ENCODE peak calls at places on chromosome 7, in four cellular contexts. One of them, this sample, is unnamed.

GRCh38 chr7:129801882-129802281 is 150.9 kb downstream of the UBE2H start:
- ATAC-seq in mucosa of descending colon: peak
- ATAC-seq in lower lobe of right lung: no peak
- ATAC-seq in GM23338: peak
- ATAC-seq in this sample: no peak

GRCh38 chr7:96088579-96088978 is 233.3 kb downstream of the SLC25A13 start:
- ATAC-seq in mucosa of descending colon: no peak
- ATAC-seq in lower lobe of right lung: no peak
- ATAC-seq in GM23338: no peak
- ATAC-seq in this sample: no peak

GRCh38 chr7:98930921-98931320 is 52.6 kb downstream of the TRRAP start:
- ATAC-seq in mucosa of descending colon: peak
- ATAC-seq in lower lobe of right lung: no peak
- ATAC-seq in GM23338: no peak
- ATAC-seq in this sample: no peak

GRCh38 chr7:152145853-152146466 is 120.5 kb downstream of the GALNT11 start:
- ATAC-seq in mucosa of descending colon: peak
- ATAC-seq in lower lobe of right lung: peak
- ATAC-seq in GM23338: peak
- ATAC-seq in this sample: peak

GRCh38 chr7:135217645-135218509 is 6.6 kb upstream of the WDR91 start:
- ATAC-seq in mucosa of descending colon: peak
- ATAC-seq in lower lobe of right lung: peak
- ATAC-seq in GM23338: no peak
- ATAC-seq in this sample: no peak

GRCh38 chr7:144784943-144785342 is 50.9 kb downstream of the TPK1 start:
- ATAC-seq in mucosa of descending colon: no peak
- ATAC-seq in lower lobe of right lung: no peak
- ATAC-seq in GM23338: peak
- ATAC-seq in this sample: peak

GRCh38 chr7:124992881-124993562 is 63.4 kb upstream of the POT1 start:
- ATAC-seq in mucosa of descending colon: no peak
- ATAC-seq in lower lobe of right lung: no peak
- ATAC-seq in GM23338: no peak
- ATAC-seq in this sample: no peak

GRCh38 chr7:153529651-153530165 is 522.5 kb upstream of the DPP6 start:
- ATAC-seq in mucosa of descending colon: no peak
- ATAC-seq in lower lobe of right lung: no peak
- ATAC-seq in GM23338: no peak
- ATAC-seq in this sample: no peak

GRCh38 chr7:66190504-66190857 is 14.7 kb upstream of the TPST1 start:
- ATAC-seq in mucosa of descending colon: no peak
- ATAC-seq in lower lobe of right lung: no peak
- ATAC-seq in GM23338: no peak
- ATAC-seq in this sample: no peak

GRCh38 chr7:152158801-152159587 is 133.5 kb downstream of the GALNT11 start:
- ATAC-seq in mucosa of descending colon: peak
- ATAC-seq in lower lobe of right lung: no peak
- ATAC-seq in GM23338: no peak
- ATAC-seq in this sample: no peak

GRCh38 chr7:139914861-139915300 is 85.8 kb downstream of the TBXAS1 start:
- ATAC-seq in mucosa of descending colon: no peak
- ATAC-seq in lower lobe of right lung: no peak
- ATAC-seq in GM23338: no peak
- ATAC-seq in this sample: no peak

GRCh38 chr7:10237306-10237705 is 736.4 kb upstream of the PHF14 start:
- ATAC-seq in mucosa of descending colon: no peak
- ATAC-seq in lower lobe of right lung: no peak
- ATAC-seq in GM23338: no peak
- ATAC-seq in this sample: no peak

GRCh38 chr7:96479015-96479645 is 157.2 kb upstream of the SLC25A13 start:
- ATAC-seq in mucosa of descending colon: no peak
- ATAC-seq in lower lobe of right lung: no peak
- ATAC-seq in GM23338: no peak
- ATAC-seq in this sample: no peak

GRCh38 chr7:140885735-140886334 is 38.9 kb downstream of the BRAF start:
- ATAC-seq in mucosa of descending colon: no peak
- ATAC-seq in lower lobe of right lung: no peak
- ATAC-seq in GM23338: no peak
- ATAC-seq in this sample: no peak

GRCh38 chr7:30428586-30429530 is 49.7 kb downstream of the NOD1 start:
- ATAC-seq in mucosa of descending colon: peak
- ATAC-seq in lower lobe of right lung: no peak
- ATAC-seq in GM23338: no peak
- ATAC-seq in this sample: no peak

GRCh38 chr7:34191766-34192550 is 286.6 kb downstream of the BMPER start:
- ATAC-seq in mucosa of descending colon: no peak
- ATAC-seq in lower lobe of right lung: no peak
- ATAC-seq in GM23338: no peak
- ATAC-seq in this sample: no peak

GRCh38 chr7:32071466-32072091 is 1.4 kb upstream of the PDE1C start:
- ATAC-seq in mucosa of descending colon: no peak
- ATAC-seq in lower lobe of right lung: no peak
- ATAC-seq in GM23338: peak
- ATAC-seq in this sample: no peak
- H3K4me3 ChIP-seq in mucosa of descending colon: no peak
- H3K4me3 ChIP-seq in lower lobe of right lung: peak
- H3K4me3 ChIP-seq in GM23338: peak
- H3K4me3 ChIP-seq in this sample: peak

GRCh38 chr7:43076189-43076605 is 36.2 kb upstream of the HECW1 start:
- ATAC-seq in mucosa of descending colon: no peak
- ATAC-seq in lower lobe of right lung: no peak
- ATAC-seq in GM23338: no peak
- ATAC-seq in this sample: no peak
- H3K4me3 ChIP-seq in mucosa of descending colon: no peak
- H3K4me3 ChIP-seq in lower lobe of right lung: no peak
- H3K4me3 ChIP-seq in GM23338: no peak
- H3K4me3 ChIP-seq in this sample: no peak

GRCh38 chr7:71261066-71261465 is 129.1 kb downstream of the GALNT17 start:
- ATAC-seq in mucosa of descending colon: no peak
- ATAC-seq in lower lobe of right lung: no peak
- ATAC-seq in GM23338: no peak
- ATAC-seq in this sample: no peak

GRCh38 chr7:71251706-71252105 is 119.8 kb downstream of the GALNT17 start:
- ATAC-seq in mucosa of descending colon: no peak
- ATAC-seq in lower lobe of right lung: no peak
- ATAC-seq in GM23338: no peak
- ATAC-seq in this sample: no peak

GRCh38 chr7:71254751-71255150 is 122.8 kb downstream of the GALNT17 start:
- ATAC-seq in mucosa of descending colon: no peak
- ATAC-seq in lower lobe of right lung: no peak
- ATAC-seq in GM23338: no peak
- ATAC-seq in this sample: no peak

GRCh38 chr7:71255537-71256178 is 123.7 kb downstream of the GALNT17 start:
- ATAC-seq in mucosa of descending colon: no peak
- ATAC-seq in lower lobe of right lung: no peak
- ATAC-seq in GM23338: peak
- ATAC-seq in this sample: no peak
- H3K4me3 ChIP-seq in mucosa of descending colon: no peak
- H3K4me3 ChIP-seq in lower lobe of right lung: no peak
- H3K4me3 ChIP-seq in GM23338: no peak
- H3K4me3 ChIP-seq in this sample: no peak

GRCh38 chr7:1555813-1556540 is at the start of gene TMEM184A:
- ATAC-seq in mucosa of descending colon: peak
- ATAC-seq in lower lobe of right lung: peak
- ATAC-seq in GM23338: peak
- ATAC-seq in this sample: no peak
- H3K4me3 ChIP-seq in mucosa of descending colon: peak
- H3K4me3 ChIP-seq in lower lobe of right lung: peak
- H3K4me3 ChIP-seq in GM23338: no peak
- H3K4me3 ChIP-seq in this sample: no peak

DNA sequence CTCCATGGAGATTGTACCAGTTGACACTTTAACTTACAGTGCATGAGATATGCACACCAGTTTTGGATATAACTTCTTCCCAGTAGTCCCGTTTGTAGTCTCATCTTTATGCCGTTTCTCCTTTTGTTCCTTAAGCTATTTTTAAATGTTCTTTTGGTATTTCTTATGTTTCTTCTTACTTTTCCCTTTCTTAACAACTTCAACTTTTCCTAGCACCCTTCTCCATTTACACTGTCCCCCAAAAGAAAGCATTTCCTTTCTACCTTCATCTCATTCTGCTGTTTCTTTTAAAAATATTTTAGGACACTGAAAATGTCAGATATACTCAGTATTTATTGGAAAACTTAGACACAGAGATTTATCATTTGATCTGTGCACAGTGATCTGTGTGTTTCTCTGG is 1.5 kb downstream of the PSMC2 start:
- ATAC-seq in mucosa of descending colon: no peak
- ATAC-seq in lower lobe of right lung: no peak
- ATAC-seq in GM23338: no peak
- ATAC-seq in this sample: no peak
- H3K4me3 ChIP-seq in mucosa of descending colon: no peak
- H3K4me3 ChIP-seq in lower lobe of right lung: peak
- H3K4me3 ChIP-seq in GM23338: peak
- H3K4me3 ChIP-seq in this sample: peak

GRCh38 chr7:122301858-122302745 is 2.4 kb downstream of the FEZF1 start:
- ATAC-seq in mucosa of descending colon: peak
- ATAC-seq in lower lobe of right lung: no peak
- ATAC-seq in GM23338: no peak
- ATAC-seq in this sample: no peak

GRCh38 chr7:122299935-122300606 is 4.5 kb downstream of the FEZF1 start:
- ATAC-seq in mucosa of descending colon: no peak
- ATAC-seq in lower lobe of right lung: peak
- ATAC-seq in GM23338: peak
- ATAC-seq in this sample: peak

GRCh38 chr7:122299624-122299934 is 5.0 kb downstream of the FEZF1 start:
- ATAC-seq in mucosa of descending colon: no peak
- ATAC-seq in lower lobe of right lung: no peak
- ATAC-seq in GM23338: peak
- ATAC-seq in this sample: no peak

GRCh38 chr7:122301291-122301690 is 3.3 kb downstream of the FEZF1 start:
- ATAC-seq in mucosa of descending colon: no peak
- ATAC-seq in lower lobe of right lung: no peak
- ATAC-seq in GM23338: no peak
- ATAC-seq in this sample: no peak

DNA sequence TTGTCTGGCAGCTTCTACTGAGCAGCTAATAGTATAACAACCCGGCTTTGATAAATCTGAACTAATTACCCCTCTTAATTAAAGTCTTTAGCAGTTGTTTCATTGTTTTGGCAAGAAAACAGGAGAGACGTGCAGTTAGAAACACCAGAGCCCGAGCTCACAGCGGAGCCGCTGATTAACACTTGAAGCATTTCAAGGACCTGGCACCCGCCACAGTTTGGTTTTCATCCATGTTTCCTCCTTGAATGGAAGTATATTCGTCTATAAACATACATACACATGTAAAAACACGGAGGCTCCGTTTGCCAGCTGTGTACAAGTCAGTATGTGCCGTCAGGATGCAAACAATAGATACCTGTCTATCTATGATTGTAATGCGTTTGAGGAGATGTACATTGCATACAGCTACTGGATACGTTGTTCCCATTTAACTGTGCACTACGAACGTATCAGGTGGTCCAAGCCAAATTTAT is 3.9 kb downstream of the FEZF1 start:
- ATAC-seq in mucosa of descending colon: no peak
- ATAC-seq in lower lobe of right lung: peak
- ATAC-seq in GM23338: no peak
- ATAC-seq in this sample: no peak
- H3K4me3 ChIP-seq in mucosa of descending colon: no peak
- H3K4me3 ChIP-seq in lower lobe of right lung: no peak
- H3K4me3 ChIP-seq in GM23338: peak
- H3K4me3 ChIP-seq in this sample: no peak

DNA sequence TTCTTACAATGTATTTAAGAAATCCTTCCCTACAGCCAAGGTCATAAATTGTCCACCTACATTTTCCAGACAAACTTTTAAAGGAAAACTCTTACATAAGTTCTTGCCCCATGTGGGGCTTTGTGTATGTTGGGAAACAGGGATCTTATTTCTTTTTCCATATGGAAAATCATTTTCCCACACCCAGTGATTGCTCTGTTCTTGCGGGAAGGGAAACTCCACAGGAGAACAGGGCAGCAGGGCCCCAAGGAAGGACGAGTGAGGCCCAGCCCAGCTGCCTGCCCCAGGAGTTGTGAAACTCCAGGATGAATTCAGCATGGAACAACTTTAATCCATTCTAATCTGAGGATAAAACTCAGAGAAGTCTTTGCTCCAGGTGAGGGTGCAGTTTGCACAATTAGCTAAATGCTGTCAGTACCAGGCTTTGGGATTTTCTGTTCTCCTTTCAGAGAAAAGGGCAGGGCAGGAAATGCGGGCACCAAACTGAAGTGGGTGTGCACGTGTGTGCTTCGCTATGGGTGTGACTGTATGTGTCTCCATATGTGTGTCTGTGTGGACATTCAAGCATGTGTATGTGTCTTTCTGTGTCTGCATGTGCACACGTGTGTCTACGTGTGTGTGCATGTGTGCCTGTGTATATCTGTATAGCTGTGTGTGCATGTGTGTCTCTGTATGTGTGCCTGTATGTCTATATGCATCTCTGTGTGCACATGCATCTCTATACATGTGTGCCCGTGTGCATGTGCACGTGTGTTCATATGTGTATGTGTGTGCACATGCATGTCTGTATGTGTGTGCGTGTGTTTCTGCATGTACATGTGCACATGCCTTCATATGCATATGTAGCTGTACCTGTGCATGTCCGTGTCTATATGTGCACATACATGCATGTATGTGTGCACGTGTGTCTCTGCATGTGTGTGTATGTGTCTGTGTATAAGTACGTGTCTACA is 102.0 kb upstream of the FAM20C start:
- ATAC-seq in mucosa of descending colon: peak
- ATAC-seq in lower lobe of right lung: peak
- ATAC-seq in GM23338: no peak
- ATAC-seq in this sample: no peak
- H3K4me3 ChIP-seq in mucosa of descending colon: no peak
- H3K4me3 ChIP-seq in lower lobe of right lung: no peak
- H3K4me3 ChIP-seq in GM23338: no peak
- H3K4me3 ChIP-seq in this sample: no peak

GRCh38 chr7:2518737-2519118 is 846 bp upstream of the LFNG start:
- ATAC-seq in mucosa of descending colon: no peak
- ATAC-seq in lower lobe of right lung: no peak
- ATAC-seq in GM23338: peak
- ATAC-seq in this sample: no peak
- H3K4me3 ChIP-seq in mucosa of descending colon: no peak
- H3K4me3 ChIP-seq in lower lobe of right lung: peak
- H3K4me3 ChIP-seq in GM23338: peak
- H3K4me3 ChIP-seq in this sample: peak

GRCh38 chr7:123026251-123026650 is 30.8 kb upstream of the TAS2R16 start:
- ATAC-seq in mucosa of descending colon: no peak
- ATAC-seq in lower lobe of right lung: no peak
- ATAC-seq in GM23338: no peak
- ATAC-seq in this sample: no peak

GRCh38 chr7:123023126-123023525 is 27.6 kb upstream of the TAS2R16 start:
- ATAC-seq in mucosa of descending colon: no peak
- ATAC-seq in lower lobe of right lung: no peak
- ATAC-seq in GM23338: no peak
- ATAC-seq in this sample: no peak

GRCh38 chr7:123024989-123025758 is 29.7 kb upstream of the TAS2R16 start:
- ATAC-seq in mucosa of descending colon: no peak
- ATAC-seq in lower lobe of right lung: no peak
- ATAC-seq in GM23338: no peak
- ATAC-seq in this sample: peak

DNA sequence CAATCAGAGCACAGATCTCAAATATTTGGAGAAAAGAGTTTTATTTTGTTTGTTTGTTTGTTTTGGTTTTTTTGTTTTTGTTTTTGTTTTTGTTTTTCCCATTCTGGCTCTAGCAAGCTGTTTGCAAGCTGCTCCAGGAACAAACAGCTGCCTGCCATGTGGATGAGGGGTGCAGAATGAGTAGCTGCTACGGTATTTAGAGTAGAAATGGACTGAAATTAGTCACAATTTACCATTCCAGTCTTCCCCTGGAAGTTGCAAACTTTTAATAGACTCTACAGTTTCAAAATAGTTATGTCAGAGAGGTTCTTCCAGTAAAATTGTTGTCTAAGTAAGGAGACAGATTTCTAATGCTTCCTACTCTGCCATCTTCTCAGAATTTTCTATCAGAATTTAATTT is 27.1 kb upstream of the TAS2R16 start:
- ATAC-seq in mucosa of descending colon: no peak
- ATAC-seq in lower lobe of right lung: no peak
- ATAC-seq in GM23338: no peak
- ATAC-seq in this sample: no peak
- H3K4me3 ChIP-seq in mucosa of descending colon: no peak
- H3K4me3 ChIP-seq in lower lobe of right lung: no peak
- H3K4me3 ChIP-seq in GM23338: no peak
- H3K4me3 ChIP-seq in this sample: no peak